ENCODE peak calls at places on chromosome 2, in six cellular contexts. One of them, this sample, is unnamed.

GRCh38 chr2:117272975-117273671 is 541.4 kb upstream of the DDX18 start:
- DNase-seq in NCI-H460: no peak
- DNase-seq in non-pigmented ciliary epithelial cell: no peak
- DNase-seq in WTC11: no peak
- DNase-seq in activated CD4-positive, CD25-positive, alpha-beta regulatory T cell treated with anti-CD3 and anti-CD28 coated beads, Interleukin-2, amount 50 U/mL, for 72 hours: no peak
- DNase-seq in EL: no peak
- DNase-seq in this sample: no peak

GRCh38 chr2:39007875-39008504 is 112.9 kb downstream of the SOS1 start:
- DNase-seq in non-pigmented ciliary epithelial cell: no peak
- DNase-seq in EL: no peak
- DNase-seq in activated CD4-positive, CD25-positive, alpha-beta regulatory T cell treated with anti-CD3 and anti-CD28 coated beads, Interleukin-2, amount 50 U/mL, for 72 hours: no peak
- DNase-seq in NCI-H460: no peak
- DNase-seq in WTC11: no peak
- DNase-seq in this sample: no peak

GRCh38 chr2:72822794-72823193 is 3.0 kb downstream of the EXOC6B start:
- DNase-seq in NCI-H460: no peak
- DNase-seq in WTC11: no peak
- DNase-seq in activated CD4-positive, CD25-positive, alpha-beta regulatory T cell treated with anti-CD3 and anti-CD28 coated beads, Interleukin-2, amount 50 U/mL, for 72 hours: no peak
- DNase-seq in EL: no peak
- DNase-seq in non-pigmented ciliary epithelial cell: no peak
- DNase-seq in this sample: no peak

GRCh38 chr2:160200921-160201320 is 849 bp upstream of the ITGB6 start:
- DNase-seq in activated CD4-positive, CD25-positive, alpha-beta regulatory T cell treated with anti-CD3 and anti-CD28 coated beads, Interleukin-2, amount 50 U/mL, for 72 hours: no peak
- DNase-seq in WTC11: no peak
- DNase-seq in non-pigmented ciliary epithelial cell: no peak
- DNase-seq in EL: no peak
- DNase-seq in NCI-H460: no peak
- DNase-seq in this sample: no peak

GRCh38 chr2:239377591-239377990 is 23.2 kb downstream of the HDAC4 start:
- DNase-seq in non-pigmented ciliary epithelial cell: no peak
- DNase-seq in NCI-H460: no peak
- DNase-seq in EL: no peak
- DNase-seq in activated CD4-positive, CD25-positive, alpha-beta regulatory T cell treated with anti-CD3 and anti-CD28 coated beads, Interleukin-2, amount 50 U/mL, for 72 hours: peak; percentile 23
- DNase-seq in WTC11: no peak
- DNase-seq in this sample: no peak

GRCh38 chr2:14256890-14257289 is 375.6 kb upstream of the LRATD1 start:
- DNase-seq in non-pigmented ciliary epithelial cell: peak; percentile 15
- DNase-seq in WTC11: no peak
- DNase-seq in NCI-H460: no peak
- DNase-seq in EL: no peak
- DNase-seq in activated CD4-positive, CD25-positive, alpha-beta regulatory T cell treated with anti-CD3 and anti-CD28 coated beads, Interleukin-2, amount 50 U/mL, for 72 hours: no peak
- DNase-seq in this sample: peak; percentile 29

GRCh38 chr2:36727586-36727985 is 31.1 kb downstream of the VIT start:
- DNase-seq in EL: no peak
- DNase-seq in non-pigmented ciliary epithelial cell: no peak
- DNase-seq in NCI-H460: no peak
- DNase-seq in activated CD4-positive, CD25-positive, alpha-beta regulatory T cell treated with anti-CD3 and anti-CD28 coated beads, Interleukin-2, amount 50 U/mL, for 72 hours: no peak
- DNase-seq in WTC11: no peak
- DNase-seq in this sample: no peak

GRCh38 chr2:228838819-228839218 is 432.3 kb downstream of the PID1 start:
- DNase-seq in EL: no peak
- DNase-seq in activated CD4-positive, CD25-positive, alpha-beta regulatory T cell treated with anti-CD3 and anti-CD28 coated beads, Interleukin-2, amount 50 U/mL, for 72 hours: no peak
- DNase-seq in non-pigmented ciliary epithelial cell: no peak
- DNase-seq in NCI-H460: no peak
- DNase-seq in WTC11: no peak
- DNase-seq in this sample: no peak

GRCh38 chr2:105328281-105329196 is 996 bp downstream of the TGFBRAP1 start:
- DNase-seq in activated CD4-positive, CD25-positive, alpha-beta regulatory T cell treated with anti-CD3 and anti-CD28 coated beads, Interleukin-2, amount 50 U/mL, for 72 hours: peak; percentile 33
- DNase-seq in EL: peak; percentile 79
- DNase-seq in NCI-H460: no peak
- DNase-seq in non-pigmented ciliary epithelial cell: no peak
- DNase-seq in WTC11: no peak
- DNase-seq in this sample: no peak

GRCh38 chr2:109301746-109302145 is 172.7 kb downstream of the SH3RF3 start:
- DNase-seq in NCI-H460: no peak
- DNase-seq in WTC11: no peak
- DNase-seq in non-pigmented ciliary epithelial cell: no peak
- DNase-seq in EL: no peak
- DNase-seq in activated CD4-positive, CD25-positive, alpha-beta regulatory T cell treated with anti-CD3 and anti-CD28 coated beads, Interleukin-2, amount 50 U/mL, for 72 hours: no peak
- DNase-seq in this sample: no peak

This sample was measured in skeletal muscle cell.